ENCODE peak calls at places on chromosomes 6 and 20, in nine cellular contexts. One of them, this sample, is unnamed.

GRCh38 chr6:163793584-163793983 is 379.1 kb downstream of the QKI start:
- DNase-seq in OCI-LY7: no peak
- DNase-seq in B cell: no peak
- DNase-seq in stimulated activated CD8-positive, alpha-beta memory T cell treated with anti-CD3 and anti-CD28 coated beads, Interleukin-4, amount 100 ng/mL, for 24 hours: no peak
- DNase-seq in CD8-positive, alpha-beta memory T cell: no peak
- DNase-seq in activated CD4-positive, alpha-beta T cell treated with anti-CD3 and anti-CD28 coated beads, Interleukin-2, amount 50 U/mL, for 1 hour: no peak
- DNase-seq in GM12865: peak
- DNase-seq in skeletal muscle cell: peak
- DNase-seq in NCI-H1417: no peak
- DNase-seq in this sample: no peak

GRCh38 chr6:156017838-156018237 is 562.2 kb upstream of the NOX3 start:
- DNase-seq in activated CD4-positive, alpha-beta T cell treated with anti-CD3 and anti-CD28 coated beads, Interleukin-2, amount 50 U/mL, for 1 hour: no peak
- DNase-seq in CD8-positive, alpha-beta memory T cell: no peak
- DNase-seq in stimulated activated CD8-positive, alpha-beta memory T cell treated with anti-CD3 and anti-CD28 coated beads, Interleukin-4, amount 100 ng/mL, for 24 hours: no peak
- DNase-seq in NCI-H1417: no peak
- DNase-seq in B cell: no peak
- DNase-seq in OCI-LY7: no peak
- DNase-seq in GM12865: no peak
- DNase-seq in skeletal muscle cell: no peak
- DNase-seq in this sample: no peak

GRCh38 chr6:134317471-134318131 is at the start of gene SGK1:
- DNase-seq in skeletal muscle cell: peak
- DNase-seq in CD8-positive, alpha-beta memory T cell: no peak
- DNase-seq in GM12865: no peak
- DNase-seq in OCI-LY7: no peak
- DNase-seq in stimulated activated CD8-positive, alpha-beta memory T cell treated with anti-CD3 and anti-CD28 coated beads, Interleukin-4, amount 100 ng/mL, for 24 hours: no peak
- DNase-seq in NCI-H1417: peak
- DNase-seq in activated CD4-positive, alpha-beta T cell treated with anti-CD3 and anti-CD28 coated beads, Interleukin-2, amount 50 U/mL, for 1 hour: peak
- DNase-seq in B cell: no peak
- DNase-seq in this sample: no peak

GRCh38 chr6:47059216-47059885 is 17.2 kb upstream of the ADGRF1 start:
- DNase-seq in OCI-LY7: no peak
- DNase-seq in B cell: no peak
- DNase-seq in GM12865: no peak
- DNase-seq in NCI-H1417: no peak
- DNase-seq in activated CD4-positive, alpha-beta T cell treated with anti-CD3 and anti-CD28 coated beads, Interleukin-2, amount 50 U/mL, for 1 hour: no peak
- DNase-seq in CD8-positive, alpha-beta memory T cell: no peak
- DNase-seq in skeletal muscle cell: no peak
- DNase-seq in stimulated activated CD8-positive, alpha-beta memory T cell treated with anti-CD3 and anti-CD28 coated beads, Interleukin-4, amount 100 ng/mL, for 24 hours: no peak
- DNase-seq in this sample: no peak

GRCh38 chr20:17958326-17959256 is 10.0 kb downstream of the SNX5 start:
- DNase-seq in OCI-LY7: no peak
- DNase-seq in skeletal muscle cell: no peak
- DNase-seq in stimulated activated CD8-positive, alpha-beta memory T cell treated with anti-CD3 and anti-CD28 coated beads, Interleukin-4, amount 100 ng/mL, for 24 hours: no peak
- DNase-seq in NCI-H1417: no peak
- DNase-seq in CD8-positive, alpha-beta memory T cell: no peak
- DNase-seq in activated CD4-positive, alpha-beta T cell treated with anti-CD3 and anti-CD28 coated beads, Interleukin-2, amount 50 U/mL, for 1 hour: no peak
- DNase-seq in B cell: no peak
- DNase-seq in GM12865: peak
- DNase-seq in this sample: no peak

GRCh38 chr6:21265264-21266044 is 328.1 kb upstream of the SOX4 start:
- DNase-seq in stimulated activated CD8-positive, alpha-beta memory T cell treated with anti-CD3 and anti-CD28 coated beads, Interleukin-4, amount 100 ng/mL, for 24 hours: no peak
- DNase-seq in CD8-positive, alpha-beta memory T cell: no peak
- DNase-seq in NCI-H1417: no peak
- DNase-seq in activated CD4-positive, alpha-beta T cell treated with anti-CD3 and anti-CD28 coated beads, Interleukin-2, amount 50 U/mL, for 1 hour: no peak
- DNase-seq in skeletal muscle cell: peak
- DNase-seq in B cell: no peak
- DNase-seq in OCI-LY7: no peak
- DNase-seq in GM12865: no peak
- DNase-seq in this sample: no peak

GRCh38 chr6:115539531-115539930 is 521.2 kb downstream of the FRK start:
- DNase-seq in stimulated activated CD8-positive, alpha-beta memory T cell treated with anti-CD3 and anti-CD28 coated beads, Interleukin-4, amount 100 ng/mL, for 24 hours: no peak
- DNase-seq in B cell: no peak
- DNase-seq in NCI-H1417: no peak
- DNase-seq in CD8-positive, alpha-beta memory T cell: no peak
- DNase-seq in activated CD4-positive, alpha-beta T cell treated with anti-CD3 and anti-CD28 coated beads, Interleukin-2, amount 50 U/mL, for 1 hour: no peak
- DNase-seq in GM12865: no peak
- DNase-seq in skeletal muscle cell: no peak
- DNase-seq in OCI-LY7: no peak
- DNase-seq in this sample: no peak

GRCh38 chr20:13017235-13017634 is 8.5 kb downstream of the SPTLC3 start:
- DNase-seq in CD8-positive, alpha-beta memory T cell: no peak
- DNase-seq in GM12865: no peak
- DNase-seq in B cell: no peak
- DNase-seq in NCI-H1417: no peak
- DNase-seq in activated CD4-positive, alpha-beta T cell treated with anti-CD3 and anti-CD28 coated beads, Interleukin-2, amount 50 U/mL, for 1 hour: no peak
- DNase-seq in OCI-LY7: no peak
- DNase-seq in skeletal muscle cell: no peak
- DNase-seq in stimulated activated CD8-positive, alpha-beta memory T cell treated with anti-CD3 and anti-CD28 coated beads, Interleukin-4, amount 100 ng/mL, for 24 hours: no peak
- DNase-seq in this sample: no peak

GRCh38 chr6:41450581-41450980 is 95.6 kb upstream of the FOXP4 start:
- DNase-seq in stimulated activated CD8-positive, alpha-beta memory T cell treated with anti-CD3 and anti-CD28 coated beads, Interleukin-4, amount 100 ng/mL, for 24 hours: no peak
- DNase-seq in B cell: no peak
- DNase-seq in CD8-positive, alpha-beta memory T cell: no peak
- DNase-seq in skeletal muscle cell: no peak
- DNase-seq in GM12865: no peak
- DNase-seq in activated CD4-positive, alpha-beta T cell treated with anti-CD3 and anti-CD28 coated beads, Interleukin-2, amount 50 U/mL, for 1 hour: no peak
- DNase-seq in OCI-LY7: no peak
- DNase-seq in NCI-H1417: no peak
- DNase-seq in this sample: no peak

This sample was measured in KG1.